ENCODE peak calls at places on chromosomes 4 and X, in four cellular contexts. H is IMR-90, I is H1, S is H9. N is an unnamed sample.

GRCh38 chr4:65383589-65384305 is 286.5 kb downstream of the EPHA5 start:
- DNase-seq in I (no peak), H (no peak), S (no peak), N (no peak)

GRCh38 chrX:134377537-134377936 is 82.4 kb upstream of the HPRT1 start:
- DNase-seq in S (no peak), I (no peak), H (peak; percentile 52), N (peak; percentile 4)

GRCh38 chrX:2928127-2928582 is 984 bp downstream of the ARSD start:
- DNase-seq in H (peak; percentile 47), I (peak; percentile 38), S (peak; percentile 91), N (peak; percentile 92)

GRCh38 chr4:2933566-2934076 is 29.6 kb downstream of the NOP14 start:
- DNase-seq in S (no peak), I (no peak), H (no peak), N (no peak)

GRCh38 chrX:7067266-7067665 is 80.2 kb upstream of the STS start:
- DNase-seq in S (no peak), H (no peak), I (no peak), N (no peak)

GRCh38 chrX:103098488-103098887 is 5.5 kb upstream of the NXF3 start:
- DNase-seq in I (no peak), S (no peak), H (no peak), N (peak; percentile 51)

GRCh38 chrX:149522914-149523313 is 17.8 kb upstream of the IDS start:
- DNase-seq in I (no peak), S (no peak), H (no peak), N (no peak)

GRCh38 chr4:169051936-169052335 is 41.9 kb upstream of the CBR4 start:
- DNase-seq in I (no peak), S (no peak), H (no peak), N (no peak)

GRCh38 chr4:88939697-88940096 is 117.3 kb downstream of the FAM13A start:
- DNase-seq in I (no peak), H (peak; percentile 69), S (no peak), N (no peak)

GRCh38 chr4:155526452-155527169 is 140.0 kb upstream of the GUCY1A1 start:
- DNase-seq in S (no peak), I (no peak), H (peak; percentile 55), N (no peak)

GRCh38 chr4:15601862-15602261 is 53.3 kb downstream of the FBXL5 start:
- DNase-seq in H (no peak), I (no peak), S (no peak), N (no peak)

GRCh38 chrX:107787827-107788226 is 10.3 kb downstream of the NCBP2L start:
- DNase-seq in I (no peak), H (no peak), S (no peak), N (no peak)

GRCh38 chrX:70481424-70481823 is 36.8 kb downstream of the DLG3 start:
- DNase-seq in H (no peak), S (no peak), I (no peak), N (no peak)

GRCh38 chr4:126047114-126047513 is 732.4 kb downstream of the FAT4 start:
- DNase-seq in H (no peak), S (no peak), I (no peak), N (no peak)

GRCh38 chrX:68665502-68665901 is 18.0 kb downstream of the STARD8 start:
- DNase-seq in I (no peak), S (no peak), H (no peak), N (no peak)

GRCh38 chr4:179624768-179625181 is 2182.5 kb upstream of the AGA start:
- DNase-seq in H (peak; percentile 89), I (no peak), S (peak; percentile 31), N (peak; percentile 34)

GRCh38 chr4:141713185-141713584 is 76.8 kb downstream of the IL15 start:
- DNase-seq in H (peak; percentile 12), S (no peak), I (no peak), N (peak; percentile 8)

GRCh38 chrX:41014776-41015175 is 70.5 kb upstream of the USP9X start:
- DNase-seq in S (no peak), H (peak; percentile 45), I (no peak), N (no peak)

GRCh38 chr4:152278505-152279301 is 257.2 kb downstream of the FBXW7 start:
- DNase-seq in I (no peak), S (peak; percentile 56), H (no peak), N (peak; percentile 55)

GRCh38 chr4:40276541-40276940 is 58.6 kb upstream of the CHRNA9 start:
- DNase-seq in H (no peak), I (no peak), S (no peak), N (no peak)
- H3K18ac ChIP-seq in H (no peak overlapping the region), I (no peak overlapping the region), S (no peak overlapping the region), N (no peak overlapping the region)

DNA sequence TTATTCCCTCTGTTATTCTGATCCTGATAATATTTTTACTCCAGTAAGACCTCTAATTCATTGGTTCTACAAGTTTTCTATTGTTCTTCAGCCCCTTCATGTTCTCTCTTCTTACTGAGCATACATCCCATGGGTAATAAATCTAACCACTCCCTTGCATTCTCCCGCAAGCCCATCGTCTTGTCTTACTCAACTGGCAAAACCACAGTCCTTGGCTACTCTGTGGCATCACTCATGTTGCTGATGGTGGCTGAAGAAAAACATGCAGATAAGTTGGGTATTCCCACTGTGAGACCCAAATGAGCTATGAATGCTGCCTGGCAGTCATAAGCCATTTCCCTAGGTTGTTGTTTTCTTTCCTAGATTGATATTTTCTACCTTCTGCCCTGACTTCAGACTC is 402.2 kb upstream of the AADAT start:
- DNase-seq in I (no peak), H (no peak), S (no peak), N (no peak)
- H3K56ac ChIP-seq in I (no peak overlapping the region), H (no peak overlapping the region), S (no peak overlapping the region), N (no peak overlapping the region)

GRCh38 chr4:140361099-140361498 is 12.3 kb upstream of the SCOC start:
- DNase-seq in S (no peak), I (no peak), H (no peak), N (no peak)

GRCh38 chr4:140359571-140360427 is 13.6 kb upstream of the SCOC start:
- DNase-seq in S (peak; percentile 85), I (peak; percentile 47), H (peak; percentile 81), N (peak; percentile 93)

GRCh38 chr4:140367738-140368137 is 5.7 kb upstream of the SCOC start:
- DNase-seq in I (no peak), H (peak; percentile 58), S (no peak), N (no peak)

GRCh38 chr4:140363558-140363957 is 9.9 kb upstream of the SCOC start:
- DNase-seq in H (no peak), I (no peak), S (no peak), N (no peak)

DNA sequence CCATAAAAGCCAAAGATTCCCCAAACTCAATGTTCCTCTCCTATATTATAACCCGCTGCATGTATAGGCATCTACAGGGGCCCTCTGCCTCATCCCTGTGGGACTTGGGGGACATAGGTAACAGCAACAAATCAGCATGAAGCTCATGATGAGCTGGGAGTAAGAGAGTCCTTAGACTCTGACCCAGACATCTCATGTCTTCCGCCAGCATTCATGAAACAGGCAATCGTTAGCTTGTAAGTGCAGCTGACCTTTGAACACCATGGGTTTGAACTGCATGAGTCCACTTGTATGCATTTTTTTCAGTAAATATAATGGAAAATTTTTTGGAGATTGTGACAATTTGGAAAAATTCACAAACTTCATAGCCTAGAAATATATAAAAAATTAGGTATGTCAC is 10.4 kb upstream of the SCOC start:
- DNase-seq in I (no peak), H (no peak), S (no peak), N (no peak)
- H3K18ac ChIP-seq in I (no peak overlapping the region), H (no peak overlapping the region), S (no peak overlapping the region), N (no peak overlapping the region)

DNA sequence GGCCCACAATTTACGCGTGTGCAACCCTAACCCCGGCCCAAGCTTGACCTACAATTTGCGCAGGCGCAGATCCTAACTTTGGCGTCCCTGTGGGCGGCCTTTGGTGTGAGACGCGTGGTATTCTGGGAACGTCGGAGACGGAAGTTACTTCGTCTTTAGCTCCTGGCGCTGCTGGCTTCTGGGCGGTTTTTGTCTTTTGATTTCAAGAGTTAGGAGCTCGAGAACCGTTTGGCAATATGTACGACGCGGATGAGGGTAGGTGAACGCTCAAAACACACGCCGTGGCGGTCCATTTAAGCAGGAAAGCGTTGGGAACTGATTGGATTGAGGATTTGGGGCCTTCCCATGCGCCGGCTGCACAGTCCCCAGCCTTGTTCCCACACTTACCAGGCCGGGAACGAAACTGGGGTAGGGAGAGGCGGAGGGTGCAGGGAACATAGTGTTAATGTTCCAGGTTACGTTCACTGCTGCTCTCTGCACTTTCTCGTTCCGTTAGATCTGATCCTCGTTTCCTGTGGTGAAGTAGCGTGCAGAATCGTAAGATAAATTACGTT is at the start of gene POLR2B:
- DNase-seq in S (peak; percentile 97), H (peak; percentile 89), I (peak; percentile 89), N (peak; percentile 99)
- H3K56ac ChIP-seq in S (no peak within 1 kb of the TSS), H (peak within 1 kb of the TSS; percentile 88), I (peak within 1 kb of the TSS; percentile 51), N (peak within 1 kb of the TSS; percentile 100)

DNA sequence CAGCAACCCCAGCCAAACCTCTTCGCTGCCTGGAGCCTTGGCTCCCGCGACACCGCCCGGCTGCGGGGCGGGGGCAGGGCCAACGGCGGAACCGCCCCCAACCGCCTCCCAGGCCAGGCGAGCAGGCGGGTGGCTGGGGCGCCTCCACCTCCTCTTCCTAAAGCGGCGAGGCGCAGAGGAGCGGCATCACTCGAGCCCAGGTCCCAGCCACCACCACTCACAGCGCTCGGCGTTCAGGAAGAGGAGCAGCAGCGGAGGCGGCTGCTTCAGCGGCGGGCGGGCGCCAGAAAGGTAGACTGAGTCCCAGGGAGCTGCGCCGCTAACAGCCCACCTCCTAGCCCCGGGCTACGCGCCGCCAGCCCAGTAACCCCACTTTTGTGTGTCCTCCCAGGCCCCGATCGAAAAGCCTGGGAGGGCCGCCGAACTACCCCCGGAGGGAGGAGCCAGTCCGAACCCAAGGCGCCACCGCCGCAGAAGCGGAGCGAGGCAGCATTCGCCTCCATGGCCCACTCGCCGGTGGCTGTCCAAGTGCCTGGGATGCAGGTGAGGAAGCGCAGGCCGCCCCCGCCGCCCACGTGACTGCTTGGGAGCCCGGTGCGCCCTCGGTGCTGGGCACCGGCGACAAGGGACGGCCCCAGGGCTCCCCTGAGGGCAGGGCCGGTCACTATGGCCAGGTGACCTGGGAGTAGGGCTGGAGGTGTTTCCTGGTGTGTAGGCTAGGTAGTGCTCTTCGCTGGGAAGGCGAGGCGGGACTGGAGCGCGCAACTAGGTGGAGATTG is at the start of gene STK26:
- DNase-seq in S (peak; percentile 82), I (peak; percentile 27), H (no peak), N (peak; percentile 91)
- H3K18ac ChIP-seq in S (peak within 1 kb of the TSS; percentile 91), I (peak within 1 kb of the TSS; percentile 51), H (no peak within 1 kb of the TSS), N (peak within 1 kb of the TSS; percentile 32)

GRCh38 chrX:53303195-53303594 is 21.8 kb upstream of the IQSEC2 start:
- DNase-seq in H (no peak), S (no peak), I (no peak), N (no peak)

GRCh38 chrX:53300157-53300556 is 18.8 kb upstream of the IQSEC2 start:
- DNase-seq in S (no peak), I (no peak), H (no peak), N (no peak)
- H3K56ac ChIP-seq in S (no peak overlapping the region), I (no peak overlapping the region), H (no peak overlapping the region), N (no peak overlapping the region)

N was measured in mesendoderm.